ENCODE peak calls at places on chromosomes 11 and 22, in five cellular contexts. E is activated naive CD8-positive, alpha-beta T cell treated with anti-CD3 and anti-CD28 coated beads, Interleukin-2, amount 10 ng/mL, durations not matched to agents 7 days and 5 days; N is T-cell; Q is COR-L47; H is trophoblast cell. W is an unnamed sample.

GRCh38 chr11:134014502-134014901 is 54.4 kb upstream of the JAM3 start:
- DNase-seq in N (no peak), H (no peak), E (no peak), Q (peak), W (no peak)

GRCh38 chr11:66263231-66263630 is 5.2 kb upstream of the RAB1B start:
- DNase-seq in Q (no peak), E (no peak), N (no peak), H (no peak), W (no peak)

GRCh38 chr11:1830119-1830499 is 4.7 kb upstream of the SYT8 start:
- DNase-seq in H (no peak), Q (no peak), N (no peak), E (no peak), W (no peak)

GRCh38 chr22:45207533-45207932 is 33.2 kb downstream of the KIAA0930 start:
- DNase-seq in H (no peak), Q (no peak), E (no peak), N (no peak), W (no peak)

GRCh38 chr22:35838849-35839646 is 121.4 kb downstream of the APOL5 start:
- DNase-seq in H (peak), N (no peak), E (no peak), Q (peak), W (no peak)

GRCh38 chr22:26986884-26987283 is 329.5 kb downstream of the MIAT start:
- DNase-seq in H (no peak), E (no peak), N (no peak), Q (no peak), W (no peak)

GRCh38 chr11:59028105-59028504 is 58.0 kb upstream of the GLYATL1B start:
- DNase-seq in H (no peak), N (no peak), E (no peak), Q (no peak), W (no peak)

GRCh38 chr11:62614275-62614674 is 1.2 kb downstream of the ROM1 start:
- DNase-seq in E (no peak), N (no peak), H (peak), Q (no peak), W (no peak)

GRCh38 chr11:2566223-2567025 is 121.6 kb downstream of the KCNQ1 start:
- DNase-seq in E (peak), Q (no peak), H (peak), N (no peak), W (no peak)

GRCh38 chr22:46992121-46992731 is 229.8 kb downstream of the TBC1D22A start:
- DNase-seq in N (no peak), Q (no peak), E (no peak), H (no peak), W (no peak)

GRCh38 chr22:28034760-28035401 is 115.8 kb upstream of the PITPNB start:
- DNase-seq in N (peak), Q (peak), E (no peak), H (no peak), W (no peak)

GRCh38 chr11:92190535-92191206 is 33.9 kb upstream of the FAT3 start:
- DNase-seq in N (no peak), Q (no peak), E (no peak), H (no peak), W (no peak)

GRCh38 chr11:111303476-111303875 is 5.1 kb downstream of the POU2AF3 start:
- DNase-seq in N (no peak), E (no peak), Q (no peak), H (peak), W (no peak)

GRCh38 chr11:134049303-134049702 is 19.6 kb upstream of the JAM3 start:
- DNase-seq in H (no peak), E (peak), Q (peak), N (no peak), W (no peak)

GRCh38 chr11:201936-202335 is 5.3 kb downstream of the BET1L start:
- DNase-seq in E (no peak), H (no peak), Q (no peak), N (no peak), W (no peak)

GRCh38 chr22:21451545-21452520 is 15.4 kb upstream of the TMEM191C start:
- DNase-seq in H (no peak), N (no peak), E (no peak), Q (no peak), W (peak)

GRCh38 chr11:124839051-124839971 is 25.9 kb upstream of the ROBO3 start:
- DNase-seq in E (no peak), Q (peak), N (no peak), H (peak), W (no peak)

GRCh38 chr11:85028329-85029101 is 598.6 kb downstream of the DLG2 start:
- DNase-seq in N (no peak), E (peak), H (no peak), Q (no peak), W (no peak)

GRCh38 chr22:50015451-50016307 is 3.1 kb upstream of the IL17REL start:
- DNase-seq in N (no peak), Q (no peak), E (no peak), H (no peak), W (no peak)

GRCh38 chr11:47714554-47715081 is 551 bp downstream of the AGBL2 start:
- DNase-seq in N (no peak), H (peak), E (peak), Q (peak), W (peak)

GRCh38 chr22:46619830-46620501 is at the start of gene GRAMD4:
- DNase-seq in Q (no peak), E (no peak), N (no peak), H (no peak), W (no peak)

GRCh38 chr22:38412435-38413084 is 42.4 kb downstream of the KCNJ4 start:
- DNase-seq in N (peak), Q (no peak), E (peak), H (peak), W (peak)

GRCh38 chr11:69089258-69089657 is 40.5 kb downstream of the TPCN2 start:
- DNase-seq in E (no peak), Q (no peak), H (no peak), N (no peak), W (no peak)

GRCh38 chr22:21937041-21937820 is 15.4 kb downstream of the PPM1F start:
- DNase-seq in Q (no peak), H (peak), N (no peak), E (no peak), W (no peak)

GRCh38 chr11:107711861-107712260 is at the start of gene SLN:
- DNase-seq in Q (no peak), N (no peak), E (no peak), H (no peak), W (no peak)

GRCh38 chr11:69462106-69463045 is 19.1 kb upstream of the LINC01488 start:
- DNase-seq in E (no peak), H (no peak), N (no peak), Q (no peak), W (no peak)

GRCh38 chr22:31068970-31069369 is 12.1 kb upstream of the SMTN start:
- DNase-seq in N (no peak), Q (no peak), E (no peak), H (no peak), W (no peak)

GRCh38 chr11:72004515-72005346 is 6.0 kb downstream of the IL18BP start:
- DNase-seq in E (no peak), Q (no peak), H (no peak), N (no peak), W (no peak)

GRCh38 chr11:8019671-8020597 is 32.8 kb downstream of the EIF3F start:
- DNase-seq in H (peak), N (no peak), Q (no peak), E (peak), W (no peak)

GRCh38 chr11:120398184-120398583 is 62.0 kb downstream of the ARHGEF12 start:
- DNase-seq in N (no peak), E (no peak), H (peak), Q (no peak), W (no peak)

GRCh38 chr11:118530180-118530682 is 761 bp upstream of the TMEM25 start:
- DNase-seq in H (no peak), N (no peak), Q (peak), E (no peak), W (no peak)

GRCh38 chr11:119344291-119345010 is 2.1 kb downstream of the MFRP start:
- DNase-seq in H (no peak), N (no peak), Q (no peak), E (no peak), W (no peak)

GRCh38 chr11:63888170-63889086 is 28.5 kb downstream of the RCOR2 start:
- DNase-seq in H (peak), N (peak), Q (peak), E (peak), W (peak)

GRCh38 chr11:83002047-83002446 is 69.7 kb downstream of the RAB30 start:
- DNase-seq in E (no peak), Q (no peak), N (peak), H (peak), W (no peak)

GRCh38 chr11:250740-251299 is 14.0 kb downstream of the PSMD13 start:
- DNase-seq in Q (no peak), E (peak), H (peak), N (peak), W (peak)

GRCh38 chr11:66882540-66882939 is 25.7 kb downstream of the LRFN4 start:
- DNase-seq in H (no peak), E (no peak), Q (no peak), N (no peak), W (no peak)

W was measured in natural killer cell.